ENCODE peak calls at places on chromosomes 6 and 20, in five cellular contexts. C is SK-N-SH, S is GM13977, D is tibial artery, J is Panc1. R is an unnamed sample.

GRCh38 chr6:156781882-156782631 is 4.9 kb downstream of the ARID1B start:
- DNase-seq in S (no peak), C (no peak), D (no peak), J (no peak), R (no peak)

GRCh38 chr20:63032861-63033634 is 26.3 kb upstream of the BHLHE23 start:
- DNase-seq in C (no peak), J (no peak), D (no peak), S (peak; percentile 81), R (peak; percentile 26)

GRCh38 chr6:106372838-106373501 is 12.5 kb downstream of the CRYBG1 start:
- DNase-seq in J (no peak), D (no peak), S (no peak), C (no peak), R (no peak)

GRCh38 chr6:32271427-32271826 is 47.6 kb upstream of the NOTCH4 start:
- DNase-seq in C (no peak), D (no peak), S (no peak), J (no peak), R (no peak)

GRCh38 chr20:77231-77630 is 10.2 kb upstream of the DEFB125 start:
- DNase-seq in J (no peak), C (no peak), D (no peak), S (no peak), R (no peak)

GRCh38 chr6:78460711-78461110 is 406.6 kb upstream of the IRAK1BP1 start:
- DNase-seq in J (no peak), S (no peak), C (no peak), D (no peak), R (no peak)

GRCh38 chr20:58647814-58648501 is 3.1 kb upstream of the STX16 start:
- DNase-seq in C (no peak), S (no peak), J (no peak), D (peak; percentile 24), R (no peak)

GRCh38 chr6:121135425-121135824 is 198.9 kb downstream of the TBC1D32 start:
- DNase-seq in C (no peak), S (no peak), J (no peak), D (no peak), R (no peak)

GRCh38 chr6:117481278-117481925 is 1.1 kb upstream of the DCBLD1 start:
- DNase-seq in S (no peak), J (no peak), D (no peak), C (no peak), R (no peak)

GRCh38 chr20:49281059-49281912 is 3.4 kb upstream of the ZNFX1 start:
- DNase-seq in D (no peak), J (no peak), C (no peak), S (no peak), R (no peak)

GRCh38 chr20:63155266-63156165 is 60.4 kb downstream of the YTHDF1 start:
- DNase-seq in C (no peak), J (no peak), S (no peak), D (no peak), R (peak; percentile 38)

GRCh38 chr6:151143337-151143736 is 96.4 kb upstream of the AKAP12 start:
- DNase-seq in D (no peak), S (no peak), J (no peak), C (no peak), R (no peak)

GRCh38 chr6:51214442-51214841 is 395.8 kb downstream of the TFAP2B start:
- DNase-seq in D (no peak), J (no peak), S (no peak), C (no peak), R (no peak)

GRCh38 chr6:126662966-126663365 is 323.1 kb downstream of the CENPW start:
- DNase-seq in D (no peak), S (no peak), J (no peak), C (no peak), R (no peak)

GRCh38 chr6:136446145-136446544 is 104.1 kb downstream of the MAP7 start:
- DNase-seq in D (no peak), C (no peak), J (no peak), S (no peak), R (no peak)

GRCh38 chr6:37155394-37156312 is 14.3 kb upstream of the PIM1 start:
- DNase-seq in S (peak; percentile 78), J (no peak), C (no peak), D (no peak), R (no peak)

GRCh38 chr20:22080985-22081384 is 375.5 kb downstream of the PAX1 start:
- DNase-seq in C (no peak), J (no peak), S (no peak), D (no peak), R (no peak)

GRCh38 chr6:61622601-61623000 is 663.4 kb downstream of the KHDRBS2 start:
- DNase-seq in C (no peak), D (no peak), J (no peak), S (no peak), R (no peak)

GRCh38 chr6:83371428-83371827 is 59.4 kb downstream of the ME1 start:
- DNase-seq in S (no peak), C (no peak), J (no peak), D (no peak), R (no peak)

GRCh38 chr6:92777146-92777740 is 642.1 kb downstream of the EPHA7 start:
- DNase-seq in S (peak; percentile 2), J (peak; percentile 32), C (no peak), D (no peak), R (no peak)

GRCh38 chr6:157667211-157668033 is 155.6 kb upstream of the SNX9 start:
- DNase-seq in D (peak; percentile 60), S (peak; percentile 83), C (peak; percentile 77), J (peak; percentile 57), R (no peak)

GRCh38 chr6:72271531-72271930 is 350.3 kb upstream of the KCNQ5 start:
- DNase-seq in C (no peak), D (no peak), J (no peak), S (no peak), R (no peak)

GRCh38 chr20:19974621-19975435 is 42.3 kb upstream of the NAA20 start:
- DNase-seq in S (no peak), J (no peak), C (peak; percentile 69), D (peak; percentile 92), R (peak; percentile 92)

GRCh38 chr20:49893242-49894072 is 21.9 kb downstream of the SPATA2 start:
- DNase-seq in S (no peak), J (no peak), D (no peak), C (no peak), R (peak; percentile 48)

GRCh38 chr6:111593516-111593824 is 12.2 kb downstream of the TRAF3IP2 start:
- DNase-seq in S (no peak), D (no peak), C (no peak), J (no peak), R (no peak)

GRCh38 chr6:118933855-118934460 is 1.0 kb downstream of the MCM9 start:
- DNase-seq in S (peak; percentile 17), D (no peak), J (no peak), C (no peak), R (no peak)

GRCh38 chr20:44394520-44395182 is 39.2 kb downstream of the HNF4A start:
- DNase-seq in C (no peak), J (no peak), S (no peak), D (no peak), R (no peak)

GRCh38 chr6:37582309-37582708 is 82.6 kb upstream of the CCDC167 start:
- DNase-seq in S (no peak), D (no peak), J (no peak), C (no peak), R (no peak)

GRCh38 chr6:156110249-156110648 is 654.6 kb upstream of the NOX3 start:
- DNase-seq in D (no peak), C (no peak), J (no peak), S (no peak), R (no peak)

GRCh38 chr6:150704447-150705192 is 104.9 kb downstream of the PLEKHG1 start:
- DNase-seq in J (no peak), C (no peak), S (no peak), D (no peak), R (no peak)

GRCh38 chr6:139240161-139241010 is 51.4 kb downstream of the TXLNB start:
- DNase-seq in D (no peak), S (no peak), C (no peak), J (no peak), R (no peak)

DNA sequence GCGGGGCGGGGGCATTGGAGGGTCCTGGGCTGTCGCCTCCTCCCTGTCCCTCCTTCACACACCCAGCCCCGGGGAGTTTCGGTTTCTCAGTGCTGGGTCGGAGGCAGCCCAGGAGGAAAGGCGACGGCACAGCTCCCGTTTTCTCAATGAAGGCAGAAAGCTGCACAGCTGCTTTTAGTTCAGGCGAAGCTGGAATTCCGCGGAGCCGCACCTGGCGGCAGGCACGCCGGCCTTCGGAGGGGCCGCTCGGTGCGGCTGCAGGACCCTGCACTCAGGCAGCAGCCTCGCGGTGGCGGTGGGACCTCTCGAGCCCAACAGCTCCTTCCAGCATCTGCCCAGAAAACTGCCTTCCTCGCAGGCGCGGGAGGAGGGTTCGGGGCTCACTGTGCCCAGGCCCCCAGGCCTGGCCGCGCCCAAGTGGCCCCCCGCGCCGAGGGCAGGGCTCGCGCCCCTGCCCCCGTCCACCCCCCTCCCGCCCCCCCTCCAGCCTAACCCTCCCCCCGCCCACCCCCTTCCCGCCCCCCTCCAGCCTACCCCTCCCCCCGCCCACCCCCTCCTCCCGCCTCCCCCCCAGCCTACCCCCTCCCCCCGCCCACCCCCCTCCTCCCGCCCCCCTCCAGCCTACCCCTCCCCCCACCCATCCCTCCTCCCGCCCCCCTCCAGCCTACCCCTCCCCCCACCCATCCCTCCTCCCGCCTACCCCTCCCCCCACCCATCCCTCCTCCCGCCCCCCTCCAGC is 4.8 kb downstream of the FOXQ1 start:
- DNase-seq in D (no peak), J (no peak), S (peak; percentile 43), C (peak; percentile 35), R (no peak)
- TF ChIP-seq CTCF in D (no peak), J (no peak), S (no peak), C (no peak), R (no peak)

DNA sequence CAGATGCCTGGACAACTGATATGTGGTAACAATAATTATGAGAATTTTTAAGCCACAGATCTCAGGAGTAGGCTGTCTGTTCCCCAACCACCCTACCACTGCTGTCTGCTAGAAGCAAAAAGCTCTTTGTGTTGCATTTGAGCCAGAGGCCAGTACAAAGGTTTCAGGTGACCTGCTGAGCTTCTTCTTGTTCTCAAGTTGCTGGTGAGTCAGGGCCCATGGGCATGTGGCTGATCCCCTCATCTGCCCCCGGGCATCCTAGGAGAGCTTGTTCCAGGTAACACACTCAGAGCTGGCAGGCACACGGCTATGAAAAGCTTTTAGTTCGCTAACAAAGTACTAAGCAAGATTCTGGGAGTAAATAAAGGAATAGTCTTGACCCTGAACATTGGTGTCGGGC is 285.3 kb downstream of the CDC5L start:
- DNase-seq in C (no peak), D (no peak), S (no peak), J (no peak), R (no peak)
- TF ChIP-seq CTCF in C (no peak), D (no peak), S (no peak), J (no peak), R (no peak)

GRCh38 chr6:162344301-162344700 is 383.3 kb downstream of the PRKN start:
- DNase-seq in D (no peak), S (no peak), J (no peak), C (no peak), R (no peak)
- TF ChIP-seq CTCF in D (no peak), S (no peak), J (no peak), C (no peak), R (no peak)

GRCh38 chr20:46346770-46347169 is 38.5 kb upstream of the CDH22 start:
- DNase-seq in C (no peak), S (no peak), D (no peak), J (no peak), R (no peak)

GRCh38 chr20:46349742-46350056 is 41.4 kb upstream of the CDH22 start:
- DNase-seq in S (no peak), J (no peak), C (no peak), D (no peak), R (no peak)

GRCh38 chr20:46348972-46349741 is 40.9 kb upstream of the CDH22 start:
- DNase-seq in J (no peak), S (peak; percentile 68), D (no peak), C (peak; percentile 90), R (no peak)

GRCh38 chr20:46347831-46348230 is 39.5 kb upstream of the CDH22 start:
- DNase-seq in S (no peak), C (no peak), D (no peak), J (no peak), R (no peak)

GRCh38 chr20:46348231-46348803 is 40.0 kb upstream of the CDH22 start:
- DNase-seq in J (no peak), D (no peak), S (no peak), C (no peak), R (no peak)
- TF ChIP-seq CTCF in J (no peak), D (no peak), S (no peak), C (no peak), R (no peak)